ENCODE peak calls at places on chromosome 19, in four cellular contexts. One of them, this sample, is unnamed.

GRCh38 chr19:44728178-44728577 is 20.3 kb upstream of the BCL3 start:
- DNase-seq in omental fat pad: no peak
- DNase-seq in CD4-positive, alpha-beta T cell: no peak
- DNase-seq in neural crest cell: no peak
- DNase-seq in this sample: no peak

GRCh38 chr19:40778865-40779284 is 828 bp downstream of the RAB4B start:
- DNase-seq in omental fat pad: no peak
- DNase-seq in neural crest cell: no peak
- DNase-seq in CD4-positive, alpha-beta T cell: no peak
- DNase-seq in this sample: no peak

GRCh38 chr19:45682117-45682516 is 9.6 kb downstream of the SNRPD2 start:
- DNase-seq in CD4-positive, alpha-beta T cell: no peak
- DNase-seq in omental fat pad: no peak
- DNase-seq in neural crest cell: no peak
- DNase-seq in this sample: no peak

GRCh38 chr19:47130589-47131168 is at the start of gene SAE1:
- DNase-seq in neural crest cell: peak; percentile 96
- DNase-seq in CD4-positive, alpha-beta T cell: peak; percentile 86
- DNase-seq in omental fat pad: peak; percentile 84
- DNase-seq in this sample: peak; percentile 99

GRCh38 chr19:55602104-55603001 is 2.3 kb downstream of the ZNF524 start:
- DNase-seq in CD4-positive, alpha-beta T cell: no peak
- DNase-seq in omental fat pad: no peak
- DNase-seq in neural crest cell: no peak
- DNase-seq in this sample: no peak

GRCh38 chr19:41753159-41753558 is 2.2 kb upstream of the CEACAM6 start:
- DNase-seq in CD4-positive, alpha-beta T cell: peak; percentile 76
- DNase-seq in neural crest cell: peak; percentile 25
- DNase-seq in omental fat pad: no peak
- DNase-seq in this sample: peak; percentile 50

GRCh38 chr19:39299832-39300231 is 3.6 kb downstream of the IFNL1 start:
- DNase-seq in CD4-positive, alpha-beta T cell: no peak
- DNase-seq in omental fat pad: no peak
- DNase-seq in neural crest cell: no peak
- DNase-seq in this sample: no peak

GRCh38 chr19:28466107-28467045 is 746.6 kb downstream of the UQCRFS1 start:
- DNase-seq in neural crest cell: peak; percentile 78
- DNase-seq in CD4-positive, alpha-beta T cell: peak; percentile 51
- DNase-seq in omental fat pad: peak; percentile 69
- DNase-seq in this sample: peak; percentile 72

GRCh38 chr19:3443840-3444694 is 36.3 kb downstream of the SMIM24 start:
- DNase-seq in neural crest cell: peak; percentile 78
- DNase-seq in CD4-positive, alpha-beta T cell: no peak
- DNase-seq in omental fat pad: no peak
- DNase-seq in this sample: no peak

GRCh38 chr19:4324228-4324627 is 14.4 kb downstream of the STAP2 start:
- DNase-seq in CD4-positive, alpha-beta T cell: no peak
- DNase-seq in neural crest cell: no peak
- DNase-seq in omental fat pad: no peak
- DNase-seq in this sample: no peak

GRCh38 chr19:35141627-35142401 is 1.2 kb upstream of the FXYD7 start:
- DNase-seq in omental fat pad: no peak
- DNase-seq in CD4-positive, alpha-beta T cell: no peak
- DNase-seq in neural crest cell: no peak
- DNase-seq in this sample: no peak

GRCh38 chr19:5014941-5015340 is 46.0 kb downstream of the KDM4B start:
- DNase-seq in omental fat pad: no peak
- DNase-seq in neural crest cell: no peak
- DNase-seq in CD4-positive, alpha-beta T cell: no peak
- DNase-seq in this sample: no peak

GRCh38 chr19:18440421-18440877 is 2.5 kb upstream of the ISYNA1 start:
- DNase-seq in omental fat pad: no peak
- DNase-seq in neural crest cell: no peak
- DNase-seq in CD4-positive, alpha-beta T cell: no peak
- DNase-seq in this sample: no peak

GRCh38 chr19:15538774-15539173 is 30.4 kb downstream of the CYP4F22 start:
- DNase-seq in omental fat pad: no peak
- DNase-seq in CD4-positive, alpha-beta T cell: no peak
- DNase-seq in neural crest cell: no peak
- DNase-seq in this sample: peak; percentile 24

GRCh38 chr19:12733369-12733896 is 1.1 kb downstream of the TRIR start:
- DNase-seq in omental fat pad: no peak
- DNase-seq in CD4-positive, alpha-beta T cell: peak; percentile 12
- DNase-seq in neural crest cell: no peak
- DNase-seq in this sample: peak; percentile 52

GRCh38 chr19:56146904-56147303 is 5.8 kb downstream of the ZNF444 start:
- DNase-seq in omental fat pad: no peak
- DNase-seq in neural crest cell: no peak
- DNase-seq in CD4-positive, alpha-beta T cell: no peak
- DNase-seq in this sample: no peak

GRCh38 chr19:8512115-8512967 is 1.6 kb downstream of the ZNF414 start:
- DNase-seq in omental fat pad: no peak
- DNase-seq in neural crest cell: no peak
- DNase-seq in CD4-positive, alpha-beta T cell: no peak
- DNase-seq in this sample: peak; percentile 46

GRCh38 chr19:495440-496332 is 600 bp upstream of the MADCAM1 start:
- DNase-seq in CD4-positive, alpha-beta T cell: peak; percentile 20
- DNase-seq in omental fat pad: no peak
- DNase-seq in neural crest cell: peak; percentile 67
- DNase-seq in this sample: peak; percentile 76